ENCODE peak calls at places on chromosomes 4 and X, in seven cellular contexts. One of them, this sample, is unnamed.

GRCh38 chrX:41250867-41251266 is 83.1 kb upstream of the DDX3X start:
- DNase-seq in lower leg skin: no peak
- DNase-seq in SK-N-SH: no peak
- DNase-seq in psoas muscle: no peak
- DNase-seq in heart right ventricle: no peak
- DNase-seq in fibroblast of pulmonary artery: no peak
- DNase-seq in spleen: no peak
- DNase-seq in this sample: no peak

GRCh38 chr4:5888706-5889696 is 3.9 kb downstream of the CRMP1 start:
- DNase-seq in fibroblast of pulmonary artery: no peak
- DNase-seq in psoas muscle: no peak
- DNase-seq in SK-N-SH: no peak
- DNase-seq in heart right ventricle: no peak
- DNase-seq in lower leg skin: peak
- DNase-seq in spleen: no peak
- DNase-seq in this sample: no peak

GRCh38 chr4:159227984-159228383 is 125.1 kb downstream of the RAPGEF2 start:
- DNase-seq in fibroblast of pulmonary artery: peak
- DNase-seq in heart right ventricle: peak
- DNase-seq in spleen: peak
- DNase-seq in psoas muscle: peak
- DNase-seq in lower leg skin: peak
- DNase-seq in SK-N-SH: peak
- DNase-seq in this sample: peak

GRCh38 chrX:18422325-18422724 is 3.1 kb upstream of the CDKL5 start:
- DNase-seq in heart right ventricle: no peak
- DNase-seq in psoas muscle: no peak
- DNase-seq in spleen: no peak
- DNase-seq in SK-N-SH: no peak
- DNase-seq in fibroblast of pulmonary artery: peak
- DNase-seq in lower leg skin: no peak
- DNase-seq in this sample: no peak

GRCh38 chrX:9859711-9860555 is 73.7 kb downstream of the SHROOM2 start:
- DNase-seq in SK-N-SH: no peak
- DNase-seq in lower leg skin: no peak
- DNase-seq in heart right ventricle: no peak
- DNase-seq in psoas muscle: no peak
- DNase-seq in fibroblast of pulmonary artery: no peak
- DNase-seq in spleen: no peak
- DNase-seq in this sample: no peak

GRCh38 chr4:42673084-42673429 is 16.2 kb upstream of the ATP8A1 start:
- DNase-seq in lower leg skin: no peak
- DNase-seq in fibroblast of pulmonary artery: peak
- DNase-seq in SK-N-SH: no peak
- DNase-seq in spleen: no peak
- DNase-seq in psoas muscle: peak
- DNase-seq in heart right ventricle: peak
- DNase-seq in this sample: peak

GRCh38 chrX:47060708-47061107 is 17.5 kb upstream of the RGN start:
- DNase-seq in fibroblast of pulmonary artery: no peak
- DNase-seq in psoas muscle: no peak
- DNase-seq in SK-N-SH: no peak
- DNase-seq in heart right ventricle: no peak
- DNase-seq in spleen: no peak
- DNase-seq in lower leg skin: no peak
- DNase-seq in this sample: no peak

GRCh38 chrX:53445977-53446376 is 11.8 kb upstream of the HSD17B10 start:
- DNase-seq in psoas muscle: peak
- DNase-seq in lower leg skin: no peak
- DNase-seq in spleen: no peak
- DNase-seq in SK-N-SH: peak
- DNase-seq in heart right ventricle: no peak
- DNase-seq in fibroblast of pulmonary artery: peak
- DNase-seq in this sample: peak

GRCh38 chrX:110941906-110942305 is 146.3 kb upstream of the CHRDL1 start:
- DNase-seq in psoas muscle: no peak
- DNase-seq in SK-N-SH: no peak
- DNase-seq in fibroblast of pulmonary artery: no peak
- DNase-seq in heart right ventricle: no peak
- DNase-seq in lower leg skin: no peak
- DNase-seq in spleen: no peak
- DNase-seq in this sample: no peak

GRCh38 chrX:119406739-119407138 is 7.6 kb downstream of the SLC25A43 start:
- DNase-seq in SK-N-SH: no peak
- DNase-seq in heart right ventricle: no peak
- DNase-seq in fibroblast of pulmonary artery: peak
- DNase-seq in lower leg skin: no peak
- DNase-seq in spleen: no peak
- DNase-seq in psoas muscle: no peak
- DNase-seq in this sample: no peak

GRCh38 chr4:26060286-26060685 is 146.3 kb downstream of the SMIM20 start:
- DNase-seq in lower leg skin: no peak
- DNase-seq in psoas muscle: no peak
- DNase-seq in spleen: no peak
- DNase-seq in heart right ventricle: no peak
- DNase-seq in SK-N-SH: no peak
- DNase-seq in fibroblast of pulmonary artery: no peak
- DNase-seq in this sample: no peak

GRCh38 chr4:41784191-41784979 is 35.9 kb upstream of the PHOX2B start:
- DNase-seq in lower leg skin: no peak
- DNase-seq in fibroblast of pulmonary artery: no peak
- DNase-seq in psoas muscle: no peak
- DNase-seq in spleen: no peak
- DNase-seq in SK-N-SH: peak
- DNase-seq in heart right ventricle: no peak
- DNase-seq in this sample: no peak

GRCh38 chr4:103359900-103360299 is 161.8 kb upstream of the CENPE start:
- DNase-seq in heart right ventricle: no peak
- DNase-seq in spleen: no peak
- DNase-seq in SK-N-SH: no peak
- DNase-seq in psoas muscle: no peak
- DNase-seq in fibroblast of pulmonary artery: no peak
- DNase-seq in lower leg skin: no peak
- DNase-seq in this sample: no peak

GRCh38 chr4:156949373-156949814 is 22.2 kb downstream of the PDGFC start:
- DNase-seq in spleen: no peak
- DNase-seq in lower leg skin: no peak
- DNase-seq in fibroblast of pulmonary artery: peak
- DNase-seq in SK-N-SH: no peak
- DNase-seq in psoas muscle: no peak
- DNase-seq in heart right ventricle: no peak
- DNase-seq in this sample: no peak

GRCh38 chr4:124803026-124803425 is 90.5 kb upstream of the ANKRD50 start:
- DNase-seq in fibroblast of pulmonary artery: no peak
- DNase-seq in psoas muscle: no peak
- DNase-seq in lower leg skin: no peak
- DNase-seq in SK-N-SH: no peak
- DNase-seq in heart right ventricle: no peak
- DNase-seq in spleen: no peak
- DNase-seq in this sample: no peak

GRCh38 chrX:119237526-119238035 is 1.5 kb downstream of the PGRMC1 start:
- DNase-seq in psoas muscle: no peak
- DNase-seq in fibroblast of pulmonary artery: no peak
- DNase-seq in heart right ventricle: no peak
- DNase-seq in spleen: no peak
- DNase-seq in SK-N-SH: no peak
- DNase-seq in lower leg skin: no peak
- DNase-seq in this sample: no peak

GRCh38 chrX:4674028-4674782 is 960.8 kb upstream of the PRKX start:
- DNase-seq in lower leg skin: no peak
- DNase-seq in psoas muscle: no peak
- DNase-seq in SK-N-SH: no peak
- DNase-seq in heart right ventricle: no peak
- DNase-seq in spleen: no peak
- DNase-seq in fibroblast of pulmonary artery: no peak
- DNase-seq in this sample: no peak

GRCh38 chr4:53638919-53639318 is 47.6 kb upstream of the LNX1 start:
- DNase-seq in heart right ventricle: no peak
- DNase-seq in psoas muscle: no peak
- DNase-seq in lower leg skin: no peak
- DNase-seq in spleen: no peak
- DNase-seq in SK-N-SH: no peak
- DNase-seq in fibroblast of pulmonary artery: no peak
- DNase-seq in this sample: no peak

GRCh38 chrX:152892499-152892898 is 5.4 kb upstream of the ZNF185 start:
- DNase-seq in SK-N-SH: no peak
- DNase-seq in fibroblast of pulmonary artery: no peak
- DNase-seq in spleen: no peak
- DNase-seq in heart right ventricle: no peak
- DNase-seq in psoas muscle: no peak
- DNase-seq in lower leg skin: no peak
- DNase-seq in this sample: no peak

GRCh38 chr4:168386002-168386401 is 67.5 kb upstream of the DDX60 start:
- DNase-seq in lower leg skin: no peak
- DNase-seq in psoas muscle: no peak
- DNase-seq in spleen: peak
- DNase-seq in heart right ventricle: no peak
- DNase-seq in fibroblast of pulmonary artery: peak
- DNase-seq in SK-N-SH: no peak
- DNase-seq in this sample: no peak

GRCh38 chr4:150960079-150960478 is 55.0 kb downstream of the LRBA start:
- DNase-seq in heart right ventricle: no peak
- DNase-seq in SK-N-SH: peak
- DNase-seq in spleen: no peak
- DNase-seq in psoas muscle: no peak
- DNase-seq in fibroblast of pulmonary artery: peak
- DNase-seq in lower leg skin: no peak
- DNase-seq in this sample: no peak

GRCh38 chr4:154927126-154927525 is 146.1 kb downstream of the RBM46 start:
- DNase-seq in SK-N-SH: no peak
- DNase-seq in lower leg skin: no peak
- DNase-seq in heart right ventricle: no peak
- DNase-seq in fibroblast of pulmonary artery: no peak
- DNase-seq in psoas muscle: no peak
- DNase-seq in spleen: no peak
- DNase-seq in this sample: no peak
- H3K4me3 ChIP-seq in SK-N-SH: no peak
- H3K4me3 ChIP-seq in lower leg skin: no peak
- H3K4me3 ChIP-seq in heart right ventricle: no peak
- H3K4me3 ChIP-seq in fibroblast of pulmonary artery: no peak
- H3K4me3 ChIP-seq in psoas muscle: no peak
- H3K4me3 ChIP-seq in spleen: no peak
- H3K4me3 ChIP-seq in this sample: no peak

DNA sequence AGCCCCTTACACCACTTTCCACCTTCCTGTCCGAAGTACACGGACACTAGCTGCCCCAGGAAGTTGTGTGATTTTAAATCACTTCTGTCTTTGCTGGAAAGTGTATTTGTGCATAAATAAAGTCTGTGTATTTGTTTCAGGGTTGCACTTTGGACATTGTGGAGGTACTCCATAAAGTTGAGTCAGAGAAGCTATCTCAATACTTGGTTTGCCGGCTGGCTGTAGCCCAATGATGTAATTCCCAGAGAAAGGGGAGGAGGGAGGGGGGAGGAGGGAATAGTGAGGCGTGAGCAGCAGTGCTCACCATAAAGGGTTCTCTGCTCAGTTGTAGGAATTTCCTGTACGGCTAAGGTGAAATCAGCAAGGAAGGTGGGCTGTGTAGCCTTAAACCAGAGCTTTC is 7.5 kb downstream of the APEX2 start:
- DNase-seq in lower leg skin: no peak
- DNase-seq in spleen: no peak
- DNase-seq in psoas muscle: no peak
- DNase-seq in SK-N-SH: no peak
- DNase-seq in fibroblast of pulmonary artery: peak
- DNase-seq in heart right ventricle: peak
- DNase-seq in this sample: peak
- H3K4me3 ChIP-seq in lower leg skin: no peak
- H3K4me3 ChIP-seq in spleen: no peak
- H3K4me3 ChIP-seq in psoas muscle: no peak
- H3K4me3 ChIP-seq in SK-N-SH: no peak
- H3K4me3 ChIP-seq in fibroblast of pulmonary artery: no peak
- H3K4me3 ChIP-seq in heart right ventricle: no peak
- H3K4me3 ChIP-seq in this sample: no peak

GRCh38 chrX:72083291-72083690 is 48.4 kb downstream of the RTL5 start:
- DNase-seq in SK-N-SH: no peak
- DNase-seq in fibroblast of pulmonary artery: no peak
- DNase-seq in psoas muscle: no peak
- DNase-seq in lower leg skin: no peak
- DNase-seq in spleen: no peak
- DNase-seq in heart right ventricle: no peak
- DNase-seq in this sample: no peak

GRCh38 chrX:72080800-72081199 is 50.9 kb downstream of the RTL5 start:
- DNase-seq in SK-N-SH: no peak
- DNase-seq in psoas muscle: no peak
- DNase-seq in lower leg skin: no peak
- DNase-seq in spleen: no peak
- DNase-seq in fibroblast of pulmonary artery: no peak
- DNase-seq in heart right ventricle: no peak
- DNase-seq in this sample: no peak

GRCh38 chrX:72080150-72080549 is 51.6 kb downstream of the RTL5 start:
- DNase-seq in SK-N-SH: no peak
- DNase-seq in heart right ventricle: no peak
- DNase-seq in spleen: no peak
- DNase-seq in lower leg skin: no peak
- DNase-seq in psoas muscle: no peak
- DNase-seq in fibroblast of pulmonary artery: no peak
- DNase-seq in this sample: no peak

GRCh38 chrX:72079607-72080006 is 52.1 kb downstream of the RTL5 start:
- DNase-seq in lower leg skin: no peak
- DNase-seq in spleen: peak
- DNase-seq in fibroblast of pulmonary artery: peak
- DNase-seq in SK-N-SH: no peak
- DNase-seq in psoas muscle: peak
- DNase-seq in heart right ventricle: peak
- DNase-seq in this sample: no peak

DNA sequence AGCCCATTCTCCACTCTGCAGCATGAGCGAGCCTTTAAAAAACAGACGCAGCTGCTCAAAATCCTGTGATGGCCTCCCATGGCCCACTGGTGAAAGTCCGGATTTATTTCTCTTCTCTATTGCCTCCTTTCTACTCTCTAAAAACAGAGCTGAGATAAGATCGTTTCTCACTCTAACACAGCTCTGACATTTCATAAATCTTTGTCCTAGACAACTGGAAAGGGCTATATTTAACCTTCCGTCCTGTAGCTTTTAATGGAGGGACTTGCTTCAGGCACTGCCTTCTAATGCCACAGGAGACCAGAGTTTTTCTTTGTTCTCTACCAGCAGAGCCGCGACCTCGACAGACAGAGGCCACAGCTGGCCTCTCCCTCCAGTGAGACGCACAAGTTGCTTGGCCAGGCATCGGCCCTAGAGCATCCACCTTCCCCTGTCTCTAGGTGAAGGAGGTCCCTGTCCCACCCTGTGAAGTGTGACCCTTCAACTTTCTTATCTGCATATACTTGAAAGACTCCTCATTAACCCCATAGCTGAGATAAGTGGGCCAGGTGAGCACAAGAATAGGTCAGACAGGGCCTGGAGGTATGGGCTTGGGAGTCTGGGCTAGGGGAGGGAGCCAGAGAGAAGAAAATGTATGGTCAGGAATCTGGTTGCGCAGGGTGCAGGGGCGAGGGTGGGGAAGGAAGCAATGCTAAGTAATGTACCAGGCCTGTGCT is 50.0 kb downstream of the RTL5 start:
- DNase-seq in lower leg skin: no peak
- DNase-seq in SK-N-SH: peak
- DNase-seq in psoas muscle: no peak
- DNase-seq in fibroblast of pulmonary artery: no peak
- DNase-seq in spleen: no peak
- DNase-seq in heart right ventricle: no peak
- DNase-seq in this sample: no peak
- H3K4me3 ChIP-seq in lower leg skin: no peak
- H3K4me3 ChIP-seq in SK-N-SH: no peak
- H3K4me3 ChIP-seq in psoas muscle: peak
- H3K4me3 ChIP-seq in fibroblast of pulmonary artery: no peak
- H3K4me3 ChIP-seq in spleen: no peak
- H3K4me3 ChIP-seq in heart right ventricle: peak
- H3K4me3 ChIP-seq in this sample: no peak

GRCh38 chr4:4388418-4388817 is 1.5 kb downstream of the NSG1 start:
- DNase-seq in fibroblast of pulmonary artery: no peak
- DNase-seq in SK-N-SH: no peak
- DNase-seq in spleen: no peak
- DNase-seq in lower leg skin: no peak
- DNase-seq in psoas muscle: no peak
- DNase-seq in heart right ventricle: no peak
- DNase-seq in this sample: no peak
- H3K4me3 ChIP-seq in fibroblast of pulmonary artery: peak
- H3K4me3 ChIP-seq in SK-N-SH: no peak
- H3K4me3 ChIP-seq in spleen: no peak
- H3K4me3 ChIP-seq in lower leg skin: no peak
- H3K4me3 ChIP-seq in psoas muscle: no peak
- H3K4me3 ChIP-seq in heart right ventricle: peak
- H3K4me3 ChIP-seq in this sample: no peak

This sample was measured in lung.